ENCODE peak calls at places on chromosomes 11 and 22, in ten cellular contexts. E is cardiac muscle cell, T is colonic mucosa, I is H1, V is heart right ventricle, Z is ascending aorta, N is psoas muscle, B is left ventricle myocardium inferior, U is PC-9, C is hepatocyte. L is an unnamed sample. For H3K4me1, the result is how much of the 10 kb centered on the place peaks cover.

GRCh38 chr11:132719684-132720083 is 812.6 kb downstream of the OPCML start:
- DNase-seq in E (no peak), V (no peak), T (no peak), U (no peak), N (no peak), B (no peak), Z (no peak), C (no peak), I (no peak), L (no peak)

GRCh38 chr11:10606536-10607208 is 38.2 kb upstream of the LYVE1 start:
- DNase-seq in Z (no peak), C (no peak), B (no peak), V (no peak), T (peak), N (no peak), E (no peak), U (no peak), I (no peak), L (no peak)

GRCh38 chr11:76561245-76561644 is 109.3 kb downstream of the LRRC32 start:
- DNase-seq in C (no peak), V (no peak), E (no peak), I (no peak), Z (no peak), T (no peak), N (no peak), U (no peak), B (no peak), L (no peak)

GRCh38 chr11:844693-845644 is 2.3 kb downstream of the TSPAN4 start:
- DNase-seq in U (no peak), N (peak), Z (peak), T (peak), E (peak), B (peak), I (peak), C (peak), V (peak), L (peak)

GRCh38 chr11:11502303-11502828 is 119.4 kb downstream of the GALNT18 start:
- DNase-seq in V (no peak), N (no peak), E (peak), U (no peak), T (peak), I (no peak), Z (no peak), C (peak), B (no peak), L (no peak)

GRCh38 chr11:104653011-104653806 is 245.1 kb downstream of the CASP12 start:
- DNase-seq in Z (no peak), B (no peak), N (no peak), I (no peak), V (no peak), E (no peak), T (no peak), U (no peak), C (no peak), L (no peak)

GRCh38 chr22:39422721-39423120 is 23.1 kb downstream of the TAB1 start:
- DNase-seq in V (no peak), Z (no peak), U (no peak), T (no peak), E (no peak), I (no peak), N (no peak), C (no peak), B (no peak), L (no peak)

GRCh38 chr11:100759106-100759505 is 72.0 kb downstream of the ARHGAP42 start:
- DNase-seq in T (peak), E (peak), C (peak), B (no peak), V (no peak), I (no peak), N (no peak), U (no peak), Z (no peak), L (no peak)

GRCh38 chr11:14906614-14907392 is 14.8 kb upstream of the CYP2R1 start:
- DNase-seq in V (no peak), B (no peak), I (no peak), U (no peak), N (no peak), C (peak), T (no peak), Z (no peak), E (no peak), L (peak)

DNA sequence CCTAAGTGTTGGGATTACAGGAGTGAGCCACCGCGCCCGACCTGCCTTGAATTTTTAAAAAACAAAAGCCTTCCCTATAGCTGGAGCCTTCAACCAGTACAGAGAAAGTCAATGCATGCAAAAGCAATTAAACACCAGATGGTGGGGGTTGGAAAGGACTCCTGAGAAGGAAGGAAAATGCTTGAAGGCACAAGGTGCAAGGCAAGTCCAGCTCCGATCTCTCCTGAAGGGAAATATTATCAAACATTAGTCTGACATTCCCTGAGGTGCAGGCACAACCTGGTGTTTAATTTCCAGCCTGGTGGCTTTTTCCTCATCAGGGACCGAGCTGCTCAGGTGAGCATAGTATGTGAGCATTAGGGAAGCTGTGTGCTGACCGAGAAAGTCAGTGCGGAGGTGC is 12.9 kb upstream of the RAPSN start:
- DNase-seq in C (no peak), N (no peak), E (no peak), B (no peak), V (no peak), Z (no peak), U (no peak), T (no peak), I (no peak), L (no peak)
- H3K4me1 ChIP-seq in C (under half), N (under half), E (under half), B (under half), V (under half), Z (under half), U (under half), T (under half), I (under half), L (under half)

GRCh38 chr11:61535998-61536675 is 27.6 kb downstream of the LRRC10B start:
- DNase-seq in Z (no peak), B (no peak), T (no peak), U (no peak), V (no peak), N (no peak), I (no peak), C (no peak), E (no peak), L (no peak)

GRCh38 chr11:61536676-61537270 is 28.2 kb downstream of the LRRC10B start:
- DNase-seq in E (no peak), T (no peak), B (no peak), U (no peak), I (no peak), V (no peak), Z (no peak), N (no peak), C (no peak), L (peak)

GRCh38 chr11:61533401-61533800 is 24.9 kb downstream of the LRRC10B start:
- DNase-seq in U (no peak), Z (no peak), V (no peak), N (no peak), B (no peak), C (peak), I (no peak), T (peak), E (no peak), L (no peak)

GRCh38 chr11:61534025-61534900 is 25.7 kb downstream of the LRRC10B start:
- DNase-seq in Z (no peak), V (no peak), N (no peak), I (no peak), T (peak), C (no peak), U (no peak), E (no peak), B (no peak), L (no peak)

GRCh38 chr11:61534901-61535839 is 26.6 kb downstream of the LRRC10B start:
- DNase-seq in E (no peak), T (no peak), N (no peak), B (peak), Z (no peak), V (no peak), U (no peak), C (no peak), I (no peak), L (no peak)
- H3K27ac ChIP-seq in E (no peak), T (no peak), N (no peak), B (peak), Z (no peak), V (peak), U (no peak), C (no peak), I (no peak), L (no peak)

GRCh38 chr22:30289980-30290313 is 642 bp upstream of the CASTOR1 start:
- DNase-seq in N (no peak), I (no peak), B (no peak), Z (no peak), E (no peak), V (no peak), T (no peak), C (no peak), U (no peak), L (no peak)
- TF ChIP-seq CTCF in N (no peak), I (no peak), B (no peak), Z (no peak), E (no peak), V (no peak), T (no peak), C (no peak), U (no peak), L (no peak)

GRCh38 chr11:72102631-72102945 is 509 bp downstream of the LAMTOR1 start:
- DNase-seq in U (no peak), E (no peak), T (no peak), V (no peak), B (no peak), Z (no peak), N (no peak), I (no peak), C (no peak), L (no peak)

GRCh38 chr11:72102162-72102561 is 935 bp downstream of the LAMTOR1 start:
- DNase-seq in B (no peak), V (no peak), C (no peak), Z (no peak), I (no peak), U (no peak), T (no peak), N (no peak), E (no peak), L (no peak)

GRCh38 chr11:72103754-72104167 is 664 bp upstream of the LAMTOR1 start:
- DNase-seq in I (no peak), T (no peak), Z (no peak), V (no peak), B (no peak), C (no peak), E (no peak), U (no peak), N (no peak), L (no peak)

GRCh38 chr11:72100462-72100861 is 2.6 kb downstream of the LAMTOR1 start:
- DNase-seq in E (no peak), Z (no peak), U (no peak), N (no peak), B (no peak), V (no peak), I (no peak), T (no peak), C (no peak), L (no peak)

GRCh38 chr11:72102946-72103753 is at the start of gene LAMTOR1:
- DNase-seq in I (peak), B (peak), Z (peak), V (peak), C (peak), U (peak), N (peak), E (peak), T (peak), L (peak)
- H3K4me1 ChIP-seq in I (under half), B (half or more), Z (under half), V (under half), C (under half), U (under half), N (under half), E (under half), T (under half), L (under half)

GRCh38 chr11:57434640-57435546 is 8.0 kb upstream of the SLC43A3 start:
- DNase-seq in T (no peak), V (no peak), N (no peak), E (no peak), U (peak), Z (peak), B (no peak), C (peak), I (no peak), L (no peak)
- H3K27ac ChIP-seq in T (no peak), V (no peak), N (no peak), E (no peak), U (peak), Z (no peak), B (peak), C (peak), I (no peak), L (no peak)

L was measured in pancreas.